ENCODE peak calls at places on chromosomes 13 and 19, in six cellular contexts. P is effector memory CD8-positive, alpha-beta T cell; E is cardiac fibroblast; U is fibroblast of lung; J is cardiac muscle cell; G is MCF 10A. A is an unnamed sample.

GRCh38 chr19:43582495-43582894 is 6.9 kb downstream of the PINLYP start:
- DNase-seq in P (no peak), E (no peak), U (no peak), J (no peak), G (no peak), A (no peak)

GRCh38 chr19:8451885-8452284 is 7.1 kb downstream of the HNRNPM start:
- DNase-seq in P (no peak), E (peak), U (peak), J (no peak), G (peak), A (peak)

GRCh38 chr13:26487781-26488180 is 69.7 kb upstream of the WASF3 start:
- DNase-seq in P (no peak), E (no peak), U (no peak), J (no peak), G (no peak), A (no peak)

GRCh38 chr13:21039097-21039800 is 22.1 kb downstream of the LATS2 start:
- DNase-seq in P (no peak), E (peak), U (peak), J (no peak), G (no peak), A (peak)

GRCh38 chr19:1847684-1848398 is 442 bp downstream of the REXO1 start:
- DNase-seq in P (no peak), E (peak), U (peak), J (peak), G (peak), A (peak)

GRCh38 chr13:21218351-21219043 is 42.0 kb downstream of the MRPL57 start:
- DNase-seq in P (no peak), E (no peak), U (no peak), J (no peak), G (no peak), A (no peak)

GRCh38 chr19:6271251-6271650 is 8.5 kb downstream of the MLLT1 start:
- DNase-seq in P (no peak), E (peak), U (peak), J (peak), G (no peak), A (no peak)

GRCh38 chr13:105278797-105279425 is 1256.6 kb downstream of the EFNB2 start:
- DNase-seq in P (no peak), E (no peak), U (no peak), J (peak), G (no peak), A (no peak)

GRCh38 chr13:50634339-50634738 is 209.2 kb downstream of the DLEU7 start:
- DNase-seq in P (no peak), E (no peak), U (no peak), J (no peak), G (no peak), A (no peak)

GRCh38 chr19:35529241-35530218 is 1.4 kb upstream of the SBSN start:
- DNase-seq in P (no peak), E (no peak), U (no peak), J (no peak), G (no peak), A (no peak)

GRCh38 chr13:112873851-112874750 is 94.9 kb upstream of the MCF2L start:
- DNase-seq in P (peak), E (peak), U (peak), J (peak), G (peak), A (peak)

GRCh38 chr13:99496322-99497142 is 4.7 kb upstream of the TM9SF2 start:
- DNase-seq in P (peak), E (peak), U (peak), J (no peak), G (peak), A (peak)

GRCh38 chr13:75016225-75016624 is 465.7 kb downstream of the TBC1D4 start:
- DNase-seq in P (no peak), E (peak), U (no peak), J (no peak), G (no peak), A (no peak)

GRCh38 chr19:50551713-50552187 is 16.5 kb downstream of the LRRC4B start:
- DNase-seq in P (no peak), E (no peak), U (no peak), J (no peak), G (no peak), A (no peak)

GRCh38 chr19:13172335-13173128 is 22.3 kb downstream of the IER2 start:
- DNase-seq in P (peak), E (peak), U (peak), J (peak), G (peak), A (peak)

GRCh38 chr13:39776439-39776838 is 121.0 kb downstream of the COG6 start:
- DNase-seq in P (no peak), E (peak), U (peak), J (no peak), G (no peak), A (no peak)

GRCh38 chr13:34334984-34335661 is 517.2 kb downstream of the RFC3 start:
- DNase-seq in P (no peak), E (no peak), U (no peak), J (no peak), G (no peak), A (no peak)

GRCh38 chr19:6056801-6057650 is 53.3 kb downstream of the RFX2 start:
- DNase-seq in P (no peak), E (peak), U (peak), J (no peak), G (peak), A (peak)

GRCh38 chr19:50478901-50479715 is 2.5 kb upstream of the GARIN5A start:
- DNase-seq in P (no peak), E (peak), U (peak), J (peak), G (no peak), A (peak)

GRCh38 chr13:90933097-90933826 is 414.2 kb upstream of the MIR17HG start:
- DNase-seq in P (no peak), E (no peak), U (no peak), J (no peak), G (peak), A (no peak)

GRCh38 chr13:65336916-65337315 is 1893.2 kb downstream of the PCDH9 start:
- DNase-seq in P (no peak), E (no peak), U (peak), J (no peak), G (peak), A (no peak)

GRCh38 chr19:4749870-4750269 is 26.2 kb upstream of the DPP9 start:
- DNase-seq in P (no peak), E (no peak), U (no peak), J (no peak), G (no peak), A (no peak)

GRCh38 chr13:43905435-43906031 is 25.8 kb downstream of the LACC1 start:
- DNase-seq in P (peak), E (peak), U (peak), J (peak), G (peak), A (peak)

GRCh38 chr13:98466634-98467236 is 110.2 kb downstream of the STK24 start:
- DNase-seq in P (no peak), E (peak), U (peak), J (peak), G (peak), A (peak)

GRCh38 chr13:39446865-39447264 is 156.1 kb downstream of the LHFPL6 start:
- DNase-seq in P (no peak), E (no peak), U (no peak), J (no peak), G (no peak), A (no peak)

GRCh38 chr19:55431183-55431582 is 11.9 kb downstream of the SHISA7 start:
- DNase-seq in P (no peak), E (no peak), U (no peak), J (no peak), G (no peak), A (no peak)

GRCh38 chr19:46728693-46729339 is 11.9 kb upstream of the PRKD2 start:
- DNase-seq in P (peak), E (peak), U (peak), J (peak), G (peak), A (peak)

GRCh38 chr19:18290250-18291018 is 9.0 kb upstream of the JUND start:
- DNase-seq in P (peak), E (no peak), U (peak), J (no peak), G (no peak), A (no peak)

A was measured in HT-29.